ENCODE peak calls at places on chromosomes 3 and 15, in seven cellular contexts. One of them, this sample, is unnamed.
A peak's percentile ranks its signal among the peaks of the same experiment; 100 is the strongest.

GRCh38 chr3:27511724-27512422 is 27.7 kb upstream of the SLC4A7 start:
- DNase-seq in left ventricle myocardium inferior: no peak
- DNase-seq in substantia nigra: no peak
- DNase-seq in breast epithelium: no peak
- DNase-seq in NCI-H345: no peak
- DNase-seq in HEK293T: no peak
- DNase-seq in transverse colon: no peak
- DNase-seq in this sample: no peak

GRCh38 chr15:98586066-98586465 is 62.3 kb upstream of the IGF1R start:
- DNase-seq in left ventricle myocardium inferior: no peak
- DNase-seq in substantia nigra: no peak
- DNase-seq in breast epithelium: no peak
- DNase-seq in NCI-H345: no peak
- DNase-seq in HEK293T: no peak
- DNase-seq in transverse colon: no peak
- DNase-seq in this sample: no peak

GRCh38 chr3:147507638-147508286 is 98.6 kb downstream of the ZIC1 start:
- DNase-seq in left ventricle myocardium inferior: no peak
- DNase-seq in substantia nigra: no peak
- DNase-seq in breast epithelium: no peak
- DNase-seq in NCI-H345: no peak
- DNase-seq in HEK293T: no peak
- DNase-seq in transverse colon: no peak
- DNase-seq in this sample: no peak

GRCh38 chr15:27412413-27412812 is 441.4 kb downstream of the GABRG3 start:
- DNase-seq in left ventricle myocardium inferior: no peak
- DNase-seq in substantia nigra: no peak
- DNase-seq in breast epithelium: no peak
- DNase-seq in NCI-H345: peak; percentile 62
- DNase-seq in HEK293T: no peak
- DNase-seq in transverse colon: no peak
- DNase-seq in this sample: no peak

GRCh38 chr15:36666228-36666627 is 86.8 kb downstream of the CDIN1 start:
- DNase-seq in left ventricle myocardium inferior: no peak
- DNase-seq in substantia nigra: no peak
- DNase-seq in breast epithelium: no peak
- DNase-seq in NCI-H345: no peak
- DNase-seq in HEK293T: no peak
- DNase-seq in transverse colon: no peak
- DNase-seq in this sample: no peak

GRCh38 chr3:63538912-63539311 is 113.6 kb upstream of the SNTN start:
- DNase-seq in left ventricle myocardium inferior: no peak
- DNase-seq in substantia nigra: no peak
- DNase-seq in breast epithelium: no peak
- DNase-seq in NCI-H345: no peak
- DNase-seq in HEK293T: no peak
- DNase-seq in transverse colon: no peak
- DNase-seq in this sample: no peak

GRCh38 chr3:122918576-122919290 is 108.8 kb downstream of the SEMA5B start:
- DNase-seq in left ventricle myocardium inferior: no peak
- DNase-seq in substantia nigra: no peak
- DNase-seq in breast epithelium: no peak
- DNase-seq in NCI-H345: no peak
- DNase-seq in HEK293T: no peak
- DNase-seq in transverse colon: no peak
- DNase-seq in this sample: no peak

GRCh38 chr3:37471425-37471824 is 297.0 kb upstream of the LRRFIP2 start:
- DNase-seq in left ventricle myocardium inferior: no peak
- DNase-seq in substantia nigra: no peak
- DNase-seq in breast epithelium: no peak
- DNase-seq in NCI-H345: no peak
- DNase-seq in HEK293T: no peak
- DNase-seq in transverse colon: no peak
- DNase-seq in this sample: no peak

GRCh38 chr3:119310052-119310451 is 15.9 kb downstream of the ARHGAP31 start:
- DNase-seq in left ventricle myocardium inferior: no peak
- DNase-seq in substantia nigra: no peak
- DNase-seq in breast epithelium: no peak
- DNase-seq in NCI-H345: no peak
- DNase-seq in HEK293T: no peak
- DNase-seq in transverse colon: no peak
- DNase-seq in this sample: no peak

GRCh38 chr15:58213587-58214360 is 75.6 kb downstream of the AQP9 start:
- DNase-seq in left ventricle myocardium inferior: no peak
- DNase-seq in substantia nigra: no peak
- DNase-seq in breast epithelium: no peak
- DNase-seq in NCI-H345: no peak
- DNase-seq in HEK293T: no peak
- DNase-seq in transverse colon: no peak
- DNase-seq in this sample: no peak

GRCh38 chr3:8328971-8329370 is 172.7 kb upstream of the LMCD1 start:
- DNase-seq in left ventricle myocardium inferior: no peak
- DNase-seq in substantia nigra: no peak
- DNase-seq in breast epithelium: no peak
- DNase-seq in NCI-H345: peak; percentile 43
- DNase-seq in HEK293T: no peak
- DNase-seq in transverse colon: no peak
- DNase-seq in this sample: no peak

GRCh38 chr3:184918741-184919140 is 106.8 kb downstream of the VPS8 start:
- DNase-seq in left ventricle myocardium inferior: no peak
- DNase-seq in substantia nigra: no peak
- DNase-seq in breast epithelium: no peak
- DNase-seq in NCI-H345: no peak
- DNase-seq in HEK293T: no peak
- DNase-seq in transverse colon: no peak
- DNase-seq in this sample: no peak

GRCh38 chr3:22977650-22978289 is 225.4 kb upstream of the UBE2E2 start:
- DNase-seq in left ventricle myocardium inferior: no peak
- DNase-seq in substantia nigra: no peak
- DNase-seq in breast epithelium: no peak
- DNase-seq in NCI-H345: no peak
- DNase-seq in HEK293T: no peak
- DNase-seq in transverse colon: no peak
- DNase-seq in this sample: no peak

GRCh38 chr15:82679626-82680199 is 30.0 kb downstream of the AP3B2 start:
- DNase-seq in left ventricle myocardium inferior: no peak
- DNase-seq in substantia nigra: no peak
- DNase-seq in breast epithelium: no peak
- DNase-seq in NCI-H345: no peak
- DNase-seq in HEK293T: no peak
- DNase-seq in transverse colon: no peak
- DNase-seq in this sample: no peak

GRCh38 chr3:48478631-48479555 is 25.1 kb downstream of the SHISA5 start:
- DNase-seq in left ventricle myocardium inferior: no peak
- DNase-seq in substantia nigra: no peak
- DNase-seq in breast epithelium: no peak
- DNase-seq in NCI-H345: no peak
- DNase-seq in HEK293T: peak; percentile 3
- DNase-seq in transverse colon: no peak
- DNase-seq in this sample: no peak

GRCh38 chr3:48088749-48089466 is 72.7 kb upstream of the MAP4 start:
- DNase-seq in left ventricle myocardium inferior: peak; percentile 98
- DNase-seq in substantia nigra: peak; percentile 91
- DNase-seq in breast epithelium: peak; percentile 96
- DNase-seq in NCI-H345: peak; percentile 93
- DNase-seq in HEK293T: peak; percentile 92
- DNase-seq in transverse colon: peak; percentile 98
- DNase-seq in this sample: peak; percentile 95

GRCh38 chr15:29045717-29046116 is 159.9 kb downstream of the APBA2 start:
- DNase-seq in left ventricle myocardium inferior: no peak
- DNase-seq in substantia nigra: no peak
- DNase-seq in breast epithelium: no peak
- DNase-seq in NCI-H345: no peak
- DNase-seq in HEK293T: no peak
- DNase-seq in transverse colon: no peak
- DNase-seq in this sample: peak; percentile 46

GRCh38 chr3:79960594-79960993 is 192.8 kb upstream of the ROBO1 start:
- DNase-seq in left ventricle myocardium inferior: no peak
- DNase-seq in substantia nigra: no peak
- DNase-seq in breast epithelium: no peak
- DNase-seq in NCI-H345: no peak
- DNase-seq in HEK293T: no peak
- DNase-seq in transverse colon: no peak
- DNase-seq in this sample: no peak

GRCh38 chr3:13879946-13880810 is at the start of gene WNT7A:
- DNase-seq in left ventricle myocardium inferior: no peak
- DNase-seq in substantia nigra: no peak
- DNase-seq in breast epithelium: no peak
- DNase-seq in NCI-H345: peak; percentile 21
- DNase-seq in HEK293T: peak; percentile 73
- DNase-seq in transverse colon: no peak
- DNase-seq in this sample: peak; percentile 59

GRCh38 chr3:13866406-13866965 is 13.4 kb downstream of the WNT7A start:
- DNase-seq in left ventricle myocardium inferior: no peak
- DNase-seq in substantia nigra: no peak
- DNase-seq in breast epithelium: no peak
- DNase-seq in NCI-H345: peak; percentile 5
- DNase-seq in HEK293T: no peak
- DNase-seq in transverse colon: no peak
- DNase-seq in this sample: no peak

GRCh38 chr3:108518895-108519294 is 8.5 kb upstream of the MYH15 start:
- DNase-seq in left ventricle myocardium inferior: no peak
- DNase-seq in substantia nigra: no peak
- DNase-seq in breast epithelium: no peak
- DNase-seq in NCI-H345: no peak
- DNase-seq in HEK293T: no peak
- DNase-seq in transverse colon: no peak
- DNase-seq in this sample: no peak

GRCh38 chr15:35696767-35697231 is 150.8 kb upstream of the DPH6 start:
- DNase-seq in left ventricle myocardium inferior: no peak
- DNase-seq in substantia nigra: no peak
- DNase-seq in breast epithelium: no peak
- DNase-seq in NCI-H345: no peak
- DNase-seq in HEK293T: no peak
- DNase-seq in transverse colon: no peak
- DNase-seq in this sample: no peak

GRCh38 chr3:100256724-100257123 is 4.1 kb upstream of the TBC1D23 start:
- DNase-seq in left ventricle myocardium inferior: no peak
- DNase-seq in substantia nigra: no peak
- DNase-seq in breast epithelium: no peak
- DNase-seq in NCI-H345: no peak
- DNase-seq in HEK293T: no peak
- DNase-seq in transverse colon: no peak
- DNase-seq in this sample: no peak

This sample was measured in frontal cortex.